ENCODE peak calls at places on chromosomes 6 and 20, in six cellular contexts. L, C, D, A, E and Y are unnamed samples.

GRCh38 chr6:42532038-42532669 is 31.7 kb upstream of the UBR2 start:
- DNase-seq in L (no peak), C (no peak), D (peak; percentile 66), A (peak; percentile 36), E (no peak), Y (peak; percentile 56)

GRCh38 chr6:132967871-132968270 is 153.5 kb downstream of the RPS12 start:
- DNase-seq in L (no peak), C (no peak), D (no peak), A (no peak), E (no peak), Y (no peak)

GRCh38 chr6:14499309-14499708 is 381.7 kb downstream of the CD83 start:
- DNase-seq in L (no peak), C (no peak), D (no peak), A (no peak), E (no peak), Y (no peak)

GRCh38 chr20:63101781-63102719 is 95.3 kb upstream of the BHLHE23 start:
- DNase-seq in L (no peak), C (peak; percentile 32), D (peak; percentile 30), A (no peak), E (peak; percentile 54), Y (peak; percentile 47)

GRCh38 chr6:122657601-122658000 is 47.4 kb downstream of the PKIB start:
- DNase-seq in L (no peak), C (no peak), D (peak; percentile 45), A (no peak), E (no peak), Y (no peak)

GRCh38 chr6:34817337-34817910 is 25.5 kb downstream of the BLTP3A start:
- DNase-seq in L (no peak), C (no peak), D (no peak), A (no peak), E (no peak), Y (peak; percentile 13)

GRCh38 chr20:14337400-14338171 is at the start of gene FLRT3:
- DNase-seq in L (peak; percentile 97), C (no peak), D (peak; percentile 97), A (peak; percentile 91), E (no peak), Y (peak; percentile 92)

GRCh38 chr20:44025756-44026155 is 111.1 kb downstream of the TOX2 start:
- DNase-seq in L (no peak), C (no peak), D (no peak), A (no peak), E (no peak), Y (no peak)

GRCh38 chr6:72410769-72411168 is 211.1 kb upstream of the KCNQ5 start:
- DNase-seq in L (no peak), C (no peak), D (no peak), A (no peak), E (no peak), Y (no peak)